ENCODE peak calls at places on chromosome 22, in six cellular contexts. T is K562, P is GM12878, V is HepG2, O is GM12891, N is H1. B is an unnamed sample.

GRCh38 chr22:29209624-29209929 is 3.9 kb downstream of the EMID1 start:
- DNase-seq in V (no peak), P (no peak), O (no peak), T (no peak), N (no peak), B (no peak)

GRCh38 chr22:50008151-50009040 is 4.2 kb downstream of the IL17REL start:
- DNase-seq in O (no peak), P (no peak), T (no peak), N (no peak), V (no peak), B (no peak)

GRCh38 chr22:20981787-20982562 is at the start of gene LZTR1:
- DNase-seq in V (peak), T (peak), O (peak), P (peak), N (no peak), B (peak)

GRCh38 chr22:41939981-41940852 is 6.7 kb downstream of the CENPM start:
- DNase-seq in P (peak), V (no peak), O (no peak), T (peak), N (no peak), B (peak)

GRCh38 chr22:20235453-20235991 is 32.6 kb downstream of the RTN4R start:
- DNase-seq in P (no peak), V (no peak), N (no peak), T (no peak), O (no peak), B (no peak)

GRCh38 chr22:35560366-35560765 is 19.7 kb downstream of the RASD2 start:
- DNase-seq in V (no peak), O (no peak), T (no peak), N (no peak), P (no peak), B (no peak)

GRCh38 chr22:18970180-18970947 is 34.3 kb upstream of the PRODH start:
- DNase-seq in P (no peak), T (peak), N (no peak), V (no peak), O (no peak), B (no peak)

GRCh38 chr22:49373289-49373666 is 454.4 kb downstream of the BRD1 start:
- DNase-seq in T (no peak), N (no peak), O (no peak), P (no peak), V (no peak), B (no peak)

GRCh38 chr22:47059701-47060161 is 297.3 kb downstream of the TBC1D22A start:
- DNase-seq in N (no peak), T (no peak), P (peak), V (no peak), O (peak), B (no peak)

GRCh38 chr22:22355233-22355834 is 110.7 kb downstream of the VPREB1 start:
- DNase-seq in P (no peak), O (no peak), N (no peak), T (no peak), V (no peak), B (no peak)

GRCh38 chr22:24011735-24012068 is 598 bp downstream of the CABIN1 start:
- DNase-seq in O (no peak), P (no peak), V (no peak), T (no peak), N (no peak), B (no peak)

GRCh38 chr22:25008666-25009065 is 56.1 kb downstream of the KIAA1671 start:
- DNase-seq in N (no peak), V (no peak), T (no peak), P (peak), O (no peak), B (no peak)

GRCh38 chr22:20116376-20116950 is 559 bp downstream of the RANBP1 start:
- DNase-seq in N (no peak), O (peak), V (no peak), P (no peak), T (peak), B (no peak)

GRCh38 chr22:35842519-35842913 is 124.8 kb downstream of the APOL5 start:
- DNase-seq in N (no peak), T (no peak), O (no peak), P (no peak), V (no peak), B (no peak)

GRCh38 chr22:23220485-23221350 is 40.4 kb downstream of the BCR start:
- DNase-seq in V (no peak), T (no peak), O (peak), N (no peak), P (no peak), B (no peak)

GRCh38 chr22:40668611-40669390 is 10.5 kb upstream of the MCHR1 start:
- DNase-seq in V (peak), O (no peak), N (no peak), P (no peak), T (peak), B (no peak)

GRCh38 chr22:32849501-32849900 is 48.0 kb downstream of the TIMP3 start:
- DNase-seq in N (no peak), P (no peak), V (no peak), T (no peak), O (no peak), B (no peak)
- TF ChIP-seq POLR2AphosphoS5 in N (no peak), P (no peak), V (no peak), T (no peak), O (no peak), B (no peak)

GRCh38 chr22:46044718-46045458 is 67.9 kb upstream of the WNT7B start:
- DNase-seq in V (no peak), N (no peak), O (no peak), P (no peak), T (no peak), B (no peak)
- TF ChIP-seq POLR2A in V (no peak), N (no peak), O (no peak), P (no peak), T (no peak), B (no peak)

GRCh38 chr22:43315687-43316217 is 27.4 kb downstream of the SCUBE1 start:
- DNase-seq in T (no peak), N (no peak), P (no peak), V (no peak), O (no peak), B (no peak)
- TF ChIP-seq TAF1 in T (no peak), N (no peak), P (no peak), V (no peak), O (no peak), B (no peak)

GRCh38 chr22:38696606-38697005 is 4.1 kb downstream of the JOSD1 start:
- DNase-seq in P (no peak), N (no peak), V (peak), O (no peak), T (peak), B (no peak)
- TF ChIP-seq POLR2AphosphoS5 in P (no peak), N (no peak), V (no peak), O (no peak), T (no peak), B (no peak)

DNA sequence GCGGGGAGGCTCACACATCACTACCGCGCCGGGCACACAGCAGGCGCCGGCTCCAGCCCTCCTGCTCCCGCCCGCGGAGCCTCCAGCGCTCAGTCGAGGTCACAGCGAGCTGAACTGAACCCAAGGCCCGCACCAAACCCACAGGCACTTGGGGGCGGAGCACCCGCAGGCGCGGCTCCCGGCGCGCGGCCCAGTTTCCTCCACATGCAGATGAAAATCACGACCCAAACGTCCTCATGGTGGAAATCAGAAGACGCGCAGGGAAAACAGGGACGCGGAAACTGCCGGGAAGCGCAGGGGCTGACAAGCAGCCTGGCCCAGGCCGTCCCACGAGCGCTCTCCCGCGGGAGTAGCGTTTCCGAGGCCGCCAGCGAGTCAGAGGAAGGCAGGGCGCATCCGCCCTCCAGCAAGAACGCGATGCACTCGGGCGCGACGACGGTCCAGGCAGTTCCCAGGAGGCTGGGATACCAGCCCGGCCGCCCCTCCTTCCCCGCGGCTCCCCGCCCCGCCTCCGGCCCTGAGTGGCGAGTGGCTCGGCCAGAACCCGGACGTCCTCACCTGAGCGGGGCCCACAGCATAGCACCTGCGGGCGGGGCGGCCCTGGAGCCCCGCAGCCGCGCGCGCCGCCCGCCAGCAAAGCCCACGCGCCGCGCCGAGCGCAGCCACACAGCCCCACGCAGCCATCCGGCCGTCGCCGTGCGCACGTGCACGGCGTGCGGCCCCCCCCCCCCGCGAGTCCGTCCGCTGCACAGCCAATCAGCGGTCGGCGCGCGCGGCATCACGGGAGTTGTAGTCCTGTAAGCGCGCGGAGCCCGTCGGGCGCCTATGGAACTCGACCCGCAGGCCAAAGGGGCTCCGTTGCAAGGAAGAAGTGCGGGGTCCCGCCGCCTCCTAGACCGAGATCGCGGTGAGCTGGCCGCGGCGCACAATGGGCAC is at the start of gene HDHD5:
- DNase-seq in N (peak), T (peak), O (peak), V (no peak), P (no peak), B (peak)
- TF ChIP-seq POLR2A in N (no peak), T (peak), O (no peak), V (no peak), P (peak), B (peak)

DNA sequence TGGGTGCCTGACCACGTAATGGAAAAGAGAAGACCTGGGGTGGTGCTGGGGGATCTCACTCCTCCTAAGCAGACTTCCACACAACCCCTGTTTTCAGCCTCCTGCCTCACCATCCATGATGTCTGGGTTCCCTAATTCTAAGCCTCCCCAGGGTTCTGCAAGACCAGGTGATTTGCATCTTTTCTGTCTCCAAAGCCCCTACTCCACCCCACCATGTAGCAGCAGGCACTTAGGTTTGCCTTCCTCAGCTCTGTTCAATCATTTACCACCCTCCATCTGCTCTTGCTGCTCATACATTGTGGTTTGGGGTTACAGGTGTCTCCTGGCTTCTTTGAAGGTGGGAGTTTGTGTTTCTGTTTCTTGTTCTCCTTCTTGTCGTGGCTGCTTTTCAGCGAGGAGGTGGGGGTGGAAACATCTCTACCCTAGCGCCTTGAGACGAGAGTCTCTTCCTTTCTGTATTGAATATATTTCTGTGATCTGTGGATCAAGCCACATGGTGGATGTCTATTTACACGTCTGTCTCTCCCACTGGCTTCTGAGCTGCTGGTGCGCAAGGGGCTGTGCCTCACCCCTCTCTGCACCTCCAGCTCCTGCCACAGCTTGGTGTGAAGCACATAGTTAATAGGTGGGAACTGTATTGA is 6.6 kb upstream of the SSTR3 start:
- DNase-seq in N (no peak), P (peak), O (peak), V (no peak), T (no peak), B (peak)
- TF ChIP-seq TAF1 in N (no peak), P (peak), O (peak), V (no peak), T (no peak), B (no peak)

B was measured in GM12892.